ENCODE peak calls at places on chromosomes 2 and 18, in nine cellular contexts. U, K, P, L, D, N, W, H and E are unnamed samples.

GRCh38 chr18:12768622-12769021 is 65.8 kb downstream of the PSMG2 start:
- DNase-seq in D (peak; percentile 25), N (no peak), U (peak; percentile 16), K (no peak), W (no peak), P (no peak), L (no peak), H (no peak), E (peak; percentile 91)

GRCh38 chr2:190979906-190980629 is 33.9 kb downstream of the STAT1 start:
- DNase-seq in P (peak; percentile 39), N (peak; percentile 76), W (no peak), L (no peak), D (no peak), U (peak; percentile 94), H (no peak), K (no peak), E (no peak)

GRCh38 chr2:171217330-171217729 is 56.6 kb upstream of the TLK1 start:
- DNase-seq in K (no peak), U (no peak), W (no peak), D (no peak), N (no peak), P (no peak), H (no peak), L (no peak), E (no peak)

GRCh38 chr2:178280261-178280852 is 86.0 kb downstream of the OSBPL6 start:
- DNase-seq in U (peak; percentile 78), L (no peak), W (peak; percentile 57), P (no peak), D (peak; percentile 41), H (peak; percentile 6), K (no peak), N (no peak), E (peak; percentile 25)

GRCh38 chr2:7567646-7568045 is 650.4 kb downstream of the RNF144A start:
- DNase-seq in U (no peak), P (no peak), N (no peak), L (no peak), D (no peak), K (no peak), W (no peak), H (no peak), E (no peak)

GRCh38 chr2:9655441-9656269 is 24.9 kb upstream of the YWHAQ start:
- DNase-seq in H (no peak), D (peak; percentile 92), U (peak; percentile 79), L (no peak), P (no peak), K (peak; percentile 32), W (peak; percentile 73), N (no peak), E (peak; percentile 89)

GRCh38 chr2:110818767-110819481 is 86.6 kb downstream of the ACOXL start:
- DNase-seq in N (no peak), P (no peak), D (no peak), H (no peak), U (no peak), L (no peak), W (peak; percentile 6), K (no peak), E (no peak)

GRCh38 chr2:39937621-39938020 is 158.6 kb upstream of the THUMPD2 start:
- DNase-seq in U (no peak), N (no peak), K (no peak), H (no peak), D (no peak), L (no peak), W (no peak), P (no peak), E (no peak)

GRCh38 chr2:223612501-223612900 is 10.3 kb upstream of the SCG2 start:
- DNase-seq in P (no peak), W (no peak), K (no peak), D (no peak), N (no peak), L (no peak), U (no peak), H (no peak), E (peak; percentile 58)

GRCh38 chr2:223614534-223614933 is 12.4 kb upstream of the SCG2 start:
- DNase-seq in L (no peak), K (no peak), U (no peak), W (no peak), P (no peak), H (no peak), D (no peak), N (no peak), E (no peak)

GRCh38 chr2:223611061-223611460 is 8.9 kb upstream of the SCG2 start:
- DNase-seq in N (no peak), D (no peak), H (no peak), L (no peak), K (no peak), U (no peak), W (no peak), P (no peak), E (no peak)

GRCh38 chr2:223618172-223619035 is 16.2 kb upstream of the SCG2 start:
- DNase-seq in D (no peak), N (no peak), L (no peak), W (no peak), H (no peak), U (no peak), K (no peak), P (no peak), E (no peak)

DNA sequence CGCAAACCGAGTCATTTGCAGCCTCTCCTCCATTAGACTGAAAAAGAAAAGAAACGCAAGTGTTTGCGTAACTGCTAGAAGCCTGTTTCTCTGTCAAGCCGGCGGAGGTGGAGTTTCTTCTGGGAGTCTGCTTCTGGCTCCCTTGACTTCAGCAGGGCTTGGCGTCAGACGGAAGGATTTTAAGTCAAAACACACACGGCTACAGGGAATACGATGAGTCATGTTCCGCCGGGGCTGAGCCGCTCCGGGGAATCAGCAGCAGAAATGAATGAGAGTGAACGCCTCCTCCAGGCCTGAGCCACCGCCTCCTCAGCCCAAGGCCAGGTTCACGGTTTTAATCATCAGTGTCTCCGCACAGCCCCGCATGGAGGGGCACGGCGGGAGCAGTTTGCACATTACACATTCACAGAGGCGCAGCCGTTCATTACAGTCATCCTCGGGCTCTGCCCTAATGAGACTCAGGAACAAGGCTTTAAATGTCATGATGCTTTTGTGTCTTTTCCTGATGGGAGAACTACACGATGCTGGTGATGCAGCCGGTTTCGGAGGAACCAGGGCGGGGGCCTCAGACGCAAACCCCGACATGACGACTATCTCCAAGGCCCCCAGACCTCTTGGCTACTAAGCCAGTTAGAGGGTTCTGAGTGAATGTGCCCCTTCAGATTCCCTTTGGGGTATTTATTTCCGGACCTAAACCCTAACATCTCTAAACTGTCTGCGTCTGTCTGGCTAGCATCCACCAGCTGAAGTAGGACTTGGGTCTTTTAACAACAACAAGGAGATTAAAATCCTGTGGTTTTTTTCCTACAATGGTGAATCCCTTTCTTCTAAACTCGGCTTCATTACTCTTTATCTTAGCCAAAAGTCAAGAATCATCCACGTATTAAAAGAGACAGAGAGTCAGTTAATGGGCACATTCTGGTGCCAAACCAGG is 11.1 kb upstream of the SCG2 start:
- DNase-seq in N (peak; percentile 95), K (peak; percentile 93), U (peak; percentile 99), H (peak; percentile 76), W (peak; percentile 96), L (peak; percentile 90), D (peak; percentile 96), P (peak; percentile 77), E (peak; percentile 95)
- H3K4me3 ChIP-seq in N (peak overlapping the region; percentile 16), K (peak overlapping the region; percentile 52), U (peak overlapping the region; percentile 50), H (peak overlapping the region; percentile 65), W (peak overlapping the region; percentile 38), L (peak overlapping the region; percentile 81), D (peak overlapping the region; percentile 27), P (peak overlapping the region; percentile 6), E (peak overlapping the region; percentile 65)

DNA sequence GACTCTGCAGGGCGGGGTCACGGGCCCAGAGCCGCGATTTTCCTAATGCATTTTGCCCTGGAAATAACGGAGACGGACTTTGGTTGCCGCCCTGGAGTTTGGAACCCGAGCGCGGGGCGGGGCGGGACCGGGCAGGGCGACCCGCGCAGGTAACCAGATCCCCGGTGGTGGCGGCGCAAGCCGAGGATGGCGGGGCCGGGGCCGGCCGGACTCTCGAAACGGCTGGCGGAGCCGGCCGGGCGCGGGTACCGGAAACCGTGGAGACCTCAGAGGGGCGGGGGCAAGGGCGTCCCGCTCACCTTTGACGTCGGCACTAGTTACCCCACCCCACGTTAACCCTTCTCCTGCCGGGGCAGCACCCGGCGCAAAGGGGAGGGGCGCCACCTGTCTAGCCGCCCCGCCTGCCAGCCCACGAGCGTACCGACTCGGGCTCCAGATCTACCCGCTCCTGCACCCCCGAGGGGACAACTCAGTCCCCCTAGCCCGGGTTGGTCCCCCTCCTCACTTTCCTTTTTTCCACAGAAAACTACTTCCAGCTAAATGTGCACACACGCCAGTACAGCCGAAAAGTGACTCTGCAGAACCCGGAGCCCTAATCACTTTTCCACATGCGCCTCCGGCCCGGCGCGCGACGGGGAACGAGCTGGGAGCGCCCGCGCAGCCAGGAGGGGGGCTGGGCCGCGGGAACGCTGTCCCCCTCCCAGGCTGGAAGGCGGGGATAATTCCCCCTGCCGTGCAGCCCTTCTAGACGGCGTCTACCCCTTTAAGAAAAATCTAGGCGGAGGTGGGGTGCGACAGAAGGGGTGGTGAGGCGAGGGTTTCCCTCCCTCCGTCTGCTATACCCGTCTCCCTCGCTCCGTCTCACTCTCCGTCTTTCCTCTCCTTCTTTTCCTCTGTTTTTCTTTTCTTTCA is 2.7 kb downstream of the CYP26B1 start:
- DNase-seq in N (peak; percentile 76), P (no peak), W (peak; percentile 88), D (peak; percentile 54), H (no peak), K (peak; percentile 82), L (peak; percentile 28), U (no peak), E (peak; percentile 96)
- H3K4me3 ChIP-seq in N (peak overlapping the region; percentile 32), P (peak overlapping the region; percentile 37), W (peak overlapping the region; percentile 61), D (peak overlapping the region; percentile 73), H (peak overlapping the region; percentile 83), K (peak overlapping the region; percentile 50), L (peak overlapping the region; percentile 80), U (peak overlapping the region; percentile 28), E (peak overlapping the region; percentile 35)

DNA sequence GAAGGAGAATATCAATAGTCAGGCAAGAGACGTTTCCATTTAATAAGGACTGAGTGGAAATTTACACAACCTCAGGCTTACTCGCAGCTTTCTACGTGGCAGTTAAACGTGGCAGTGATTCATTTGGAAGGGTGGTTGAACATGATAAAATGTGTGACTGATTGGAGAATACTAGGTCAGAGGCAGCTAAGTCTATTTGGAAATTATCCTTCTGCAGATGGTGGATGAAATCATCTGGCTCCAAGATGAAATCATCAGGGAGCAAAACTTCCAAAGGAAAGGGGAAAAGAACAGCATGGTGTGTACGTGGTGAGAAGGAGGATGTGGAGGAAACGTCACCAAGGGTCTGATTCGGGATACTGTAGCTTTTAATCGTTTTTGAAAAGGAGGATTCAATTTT is 47.8 kb downstream of the COL3A1 start:
- DNase-seq in K (no peak), U (peak; percentile 90), L (no peak), H (no peak), N (peak; percentile 70), W (no peak), D (no peak), P (no peak), E (peak; percentile 32)
- H3K4me3 ChIP-seq in K (no peak overlapping the region), U (no peak overlapping the region), L (peak overlapping the region; percentile 61), H (no peak overlapping the region), N (no peak overlapping the region), W (no peak overlapping the region), D (no peak overlapping the region), P (no peak overlapping the region), E (no peak overlapping the region)

DNA sequence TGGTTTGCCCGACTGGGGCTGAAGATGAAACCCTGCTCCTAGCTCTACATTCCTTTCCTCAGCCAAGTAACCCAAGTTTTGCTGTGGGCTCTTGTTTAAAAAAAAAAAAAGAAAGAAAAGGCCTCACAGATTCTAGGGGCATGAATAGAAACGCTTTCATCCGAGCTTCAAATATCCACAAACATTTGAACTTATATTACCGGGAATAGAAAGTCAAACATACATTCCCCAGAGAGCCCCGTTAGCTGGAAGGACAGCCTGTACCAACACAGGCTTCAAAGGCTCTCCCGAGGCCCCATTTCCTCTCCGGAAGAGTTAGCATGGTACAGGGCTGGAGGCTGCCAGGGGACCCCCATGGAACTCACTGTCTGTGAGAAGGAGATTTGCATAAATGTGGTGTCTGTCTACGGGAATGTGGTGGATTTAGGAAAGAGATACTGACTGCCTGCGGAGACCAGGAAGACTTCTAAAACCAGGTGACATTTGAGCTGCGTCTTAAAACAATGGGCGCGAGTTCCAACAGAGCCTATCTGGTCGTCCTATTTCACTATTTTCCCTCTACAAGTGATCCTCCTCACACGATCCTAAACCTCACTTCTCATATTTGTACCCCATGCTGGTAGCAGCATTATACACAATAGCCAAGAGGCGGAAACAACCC is 723 bp upstream of the MATN3 start:
- DNase-seq in D (no peak), L (peak; percentile 48), N (no peak), U (no peak), H (no peak), W (no peak), P (no peak), K (no peak), E (no peak)
- H3K4me3 ChIP-seq in D (no peak overlapping the region), L (peak overlapping the region; percentile 59), N (peak overlapping the region; percentile 30), U (peak overlapping the region; percentile 51), H (peak overlapping the region; percentile 88), W (peak overlapping the region; percentile 65), P (peak overlapping the region; percentile 50), K (peak overlapping the region; percentile 15), E (peak overlapping the region; percentile 75)